ENCODE peak calls at places on chromosomes 12 and 14, in ten cellular contexts. J is breast epithelium, A is heart right ventricle, X is neural progenitor cell, I is lower lobe of right lung, M is left lung, C is PC-9, E is IMR-90, R is fibroblast of villous mesenchyme, P is fibroblast of the aortic adventitia. S is an unnamed sample.

GRCh38 chr12:124720687-124721500 is 142.8 kb downstream of the SCARB1 start:
- DNase-seq in J (peak), A (peak), X (no peak), I (no peak), M (no peak), C (no peak), E (peak), R (peak), P (peak), S (peak)

GRCh38 chr12:40701756-40702155 is 9.5 kb downstream of the CNTN1 start:
- DNase-seq in J (no peak), A (no peak), X (no peak), I (no peak), M (no peak), C (no peak), E (no peak), R (no peak), P (no peak), S (no peak)

GRCh38 chr12:31440586-31440985 is 114.6 kb upstream of the SINHCAF start:
- DNase-seq in J (no peak), A (no peak), X (no peak), I (no peak), M (no peak), C (no peak), E (no peak), R (no peak), P (no peak), S (no peak)

GRCh38 chr12:761276-761675 is 8.9 kb downstream of the WNK1 start:
- DNase-seq in J (no peak), A (no peak), X (no peak), I (no peak), M (no peak), C (no peak), E (no peak), R (no peak), P (peak), S (no peak)

GRCh38 chr12:112862570-112863137 is 44.1 kb upstream of the OAS1 start:
- DNase-seq in J (no peak), A (no peak), X (no peak), I (no peak), M (no peak), C (no peak), E (no peak), R (no peak), P (no peak), S (no peak)

GRCh38 chr12:65675141-65675621 is 149.1 kb upstream of the HMGA2 start:
- DNase-seq in J (no peak), A (no peak), X (no peak), I (no peak), M (no peak), C (no peak), E (peak), R (peak), P (no peak), S (no peak)

GRCh38 chr14:96928779-96929380 is 131.7 kb downstream of the VRK1 start:
- DNase-seq in J (no peak), A (no peak), X (no peak), I (no peak), M (no peak), C (no peak), E (no peak), R (no peak), P (no peak), S (no peak)

GRCh38 chr14:75783602-75784313 is 122.7 kb downstream of the TTLL5 start:
- DNase-seq in J (no peak), A (no peak), X (no peak), I (no peak), M (no peak), C (no peak), E (no peak), R (no peak), P (no peak), S (no peak)

GRCh38 chr14:73783107-73783727 is 68.4 kb upstream of the PTGR2 start:
- DNase-seq in J (no peak), A (peak), X (peak), I (no peak), M (no peak), C (no peak), E (no peak), R (peak), P (no peak), S (no peak)

GRCh38 chr14:93160353-93160801 is 24.3 kb downstream of the MOAP1 start:
- DNase-seq in J (no peak), A (no peak), X (peak), I (no peak), M (no peak), C (no peak), E (no peak), R (no peak), P (peak), S (peak)

GRCh38 chr12:10959777-10960176 is 20.7 kb upstream of the TAS2R14 start:
- DNase-seq in J (no peak), A (no peak), X (no peak), I (no peak), M (no peak), C (no peak), E (no peak), R (no peak), P (peak), S (no peak)

GRCh38 chr12:95701275-95701674 is 89.3 kb downstream of the NTN4 start:
- DNase-seq in J (no peak), A (no peak), X (no peak), I (no peak), M (no peak), C (no peak), E (peak), R (no peak), P (peak), S (no peak)

GRCh38 chr12:103114296-103115055 is 157.0 kb downstream of the ASCL1 start:
- DNase-seq in J (no peak), A (no peak), X (no peak), I (no peak), M (no peak), C (no peak), E (no peak), R (no peak), P (no peak), S (no peak)

GRCh38 chr12:32939801-32940200 is 43.2 kb upstream of the PKP2 start:
- DNase-seq in J (no peak), A (no peak), X (no peak), I (no peak), M (no peak), C (no peak), E (no peak), R (no peak), P (no peak), S (no peak)

GRCh38 chr12:51675062-51675803 is 84.2 kb downstream of the SCN8A start:
- DNase-seq in J (no peak), A (no peak), X (no peak), I (no peak), M (no peak), C (no peak), E (no peak), R (no peak), P (no peak), S (no peak)

GRCh38 chr12:49707127-49707811 is at the start of gene FMNL3:
- DNase-seq in J (peak), A (peak), X (peak), I (peak), M (peak), C (peak), E (peak), R (peak), P (peak), S (peak)

GRCh38 chr12:104748790-104749189 is 209.3 kb downstream of the SLC41A2 start:
- DNase-seq in J (no peak), A (no peak), X (no peak), I (no peak), M (no peak), C (no peak), E (peak), R (peak), P (peak), S (peak)

GRCh38 chr12:109575683-109576082 is 2.1 kb downstream of the MVK start:
- DNase-seq in J (no peak), A (no peak), X (no peak), I (no peak), M (no peak), C (no peak), E (no peak), R (no peak), P (no peak), S (no peak)

GRCh38 chr14:104431929-104432541 is 147.5 kb upstream of the C14orf180 start:
- DNase-seq in J (no peak), A (no peak), X (no peak), I (peak), M (no peak), C (no peak), E (no peak), R (no peak), P (no peak), S (no peak)

GRCh38 chr14:100012478-100012925 is 52.7 kb upstream of the EVL start:
- DNase-seq in J (no peak), A (no peak), X (no peak), I (no peak), M (no peak), C (no peak), E (peak), R (peak), P (peak), S (peak)

GRCh38 chr14:75961662-75962061 is 20.1 kb downstream of the TGFB3 start:
- DNase-seq in J (no peak), A (no peak), X (no peak), I (no peak), M (no peak), C (no peak), E (no peak), R (no peak), P (no peak), S (no peak)

GRCh38 chr12:111557271-111558106 is 41.6 kb downstream of the ATXN2 start:
- DNase-seq in J (no peak), A (no peak), X (no peak), I (no peak), M (no peak), C (no peak), E (peak), R (peak), P (peak), S (peak)

GRCh38 chr12:118548887-118549286 is 172.5 kb downstream of the SUDS3 start:
- DNase-seq in J (no peak), A (no peak), X (no peak), I (no peak), M (no peak), C (no peak), E (no peak), R (no peak), P (no peak), S (no peak)

GRCh38 chr12:96811083-96811482 is 96.0 kb upstream of the NEDD1 start:
- DNase-seq in J (no peak), A (no peak), X (no peak), I (no peak), M (no peak), C (peak), E (peak), R (peak), P (peak), S (peak)

GRCh38 chr12:130337476-130338303 is at the start of gene PIWIL1:
- DNase-seq in J (no peak), A (no peak), X (no peak), I (no peak), M (no peak), C (no peak), E (no peak), R (no peak), P (no peak), S (no peak)

GRCh38 chr12:80443974-80444666 is at the start of gene PTPRQ:
- DNase-seq in J (no peak), A (no peak), X (no peak), I (no peak), M (no peak), C (no peak), E (peak), R (peak), P (peak), S (peak)

GRCh38 chr14:100261621-100262020 is 22.7 kb downstream of the YY1 start:
- DNase-seq in J (no peak), A (no peak), X (no peak), I (no peak), M (no peak), C (no peak), E (no peak), R (no peak), P (no peak), S (no peak)

GRCh38 chr12:117129391-117129790 is 30.2 kb upstream of the TESC start:
- DNase-seq in J (no peak), A (no peak), X (no peak), I (no peak), M (no peak), C (no peak), E (no peak), R (no peak), P (no peak), S (no peak)

GRCh38 chr12:114774181-114774580 is 90.2 kb upstream of the TBX3 start:
- DNase-seq in J (no peak), A (no peak), X (no peak), I (no peak), M (no peak), C (no peak), E (peak), R (peak), P (peak), S (peak)

GRCh38 chr12:124509676-124510300 is 57.6 kb downstream of the NCOR2 start:
- DNase-seq in J (peak), A (no peak), X (peak), I (no peak), M (no peak), C (peak), E (peak), R (peak), P (peak), S (peak)

GRCh38 chr12:76201758-76202157 is 117.3 kb upstream of the NAP1L1 start:
- DNase-seq in J (no peak), A (no peak), X (no peak), I (no peak), M (no peak), C (no peak), E (peak), R (no peak), P (no peak), S (peak)

GRCh38 chr14:75294649-75295033 is 16.0 kb downstream of the FOS start:
- DNase-seq in J (no peak), A (no peak), X (peak), I (no peak), M (no peak), C (no peak), E (no peak), R (no peak), P (no peak), S (peak)

GRCh38 chr14:22334627-22335026 is 254.4 kb downstream of the DAD1 start:
- DNase-seq in J (no peak), A (no peak), X (no peak), I (no peak), M (no peak), C (no peak), E (no peak), R (no peak), P (no peak), S (no peak)

GRCh38 chr12:55830601-55831406 is 1.4 kb upstream of the DNAJC14 start:
- DNase-seq in J (peak), A (peak), X (peak), I (peak), M (peak), C (peak), E (peak), R (peak), P (peak), S (peak)

GRCh38 chr12:102061096-102061555 is 665 bp downstream of the WASHC3 start:
- DNase-seq in J (no peak), A (no peak), X (no peak), I (no peak), M (no peak), C (no peak), E (peak), R (peak), P (peak), S (no peak)

GRCh38 chr12:90514325-90514724 is 440.7 kb downstream of the CCER1 start:
- DNase-seq in J (no peak), A (no peak), X (no peak), I (no peak), M (no peak), C (no peak), E (peak), R (peak), P (peak), S (peak)

GRCh38 chr14:99755629-99756603 is 37.3 kb upstream of the EML1 start:
- DNase-seq in J (peak), A (peak), X (no peak), I (peak), M (peak), C (peak), E (peak), R (peak), P (peak), S (peak)

GRCh38 chr14:78164226-78164853 is 5.8 kb upstream of the NRXN3 start:
- DNase-seq in J (no peak), A (no peak), X (peak), I (no peak), M (no peak), C (peak), E (no peak), R (no peak), P (no peak), S (no peak)
- TF ChIP-seq CTCF in J (no peak), A (peak), X (peak), I (peak), M (peak), C (peak), E (peak), R (no peak), P (peak), S (peak)

GRCh38 chr12:53986686-53987180 is 1.8 kb downstream of the HOXC10 start:
- DNase-seq in J (no peak), A (no peak), X (no peak), I (no peak), M (no peak), C (no peak), E (no peak), R (no peak), P (no peak), S (no peak)

GRCh38 chr12:53985358-53985899 is 483 bp downstream of the HOXC10 start:
- DNase-seq in J (no peak), A (no peak), X (no peak), I (no peak), M (no peak), C (no peak), E (no peak), R (no peak), P (no peak), S (no peak)

GRCh38 chr12:53983580-53984572 is 1.1 kb upstream of the HOXC10 start:
- DNase-seq in J (no peak), A (no peak), X (no peak), I (no peak), M (no peak), C (no peak), E (no peak), R (no peak), P (no peak), S (no peak)

GRCh38 chr12:53985900-53986685 is 1.1 kb downstream of the HOXC10 start:
- DNase-seq in J (no peak), A (no peak), X (no peak), I (no peak), M (no peak), C (no peak), E (no peak), R (no peak), P (no peak), S (no peak)

GRCh38 chr12:53984901-53985357 is at the start of gene HOXC10:
- DNase-seq in J (peak), A (peak), X (peak), I (peak), M (peak), C (peak), E (peak), R (peak), P (peak), S (peak)
- H3K4me3 ChIP-seq in J (peak), A (peak), X (no peak), I (peak), M (no peak), C (peak), E (no peak), R (peak), P (peak), S (no peak)

GRCh38 chr12:120684523-120684932 is 2.4 kb upstream of the MLEC start:
- DNase-seq in J (no peak), A (no peak), X (no peak), I (no peak), M (no peak), C (no peak), E (peak), R (peak), P (no peak), S (peak)

GRCh38 chr12:120688527-120689071 is 1.6 kb downstream of the MLEC start:
- DNase-seq in J (no peak), A (no peak), X (no peak), I (no peak), M (no peak), C (no peak), E (no peak), R (peak), P (peak), S (peak)

GRCh38 chr12:120686151-120686689 is 729 bp upstream of the MLEC start:
- DNase-seq in J (peak), A (peak), X (peak), I (peak), M (peak), C (peak), E (peak), R (peak), P (peak), S (peak)

GRCh38 chr12:120687570-120688289 is 781 bp downstream of the MLEC start:
- DNase-seq in J (no peak), A (no peak), X (peak), I (peak), M (peak), C (peak), E (no peak), R (peak), P (peak), S (no peak)

DNA sequence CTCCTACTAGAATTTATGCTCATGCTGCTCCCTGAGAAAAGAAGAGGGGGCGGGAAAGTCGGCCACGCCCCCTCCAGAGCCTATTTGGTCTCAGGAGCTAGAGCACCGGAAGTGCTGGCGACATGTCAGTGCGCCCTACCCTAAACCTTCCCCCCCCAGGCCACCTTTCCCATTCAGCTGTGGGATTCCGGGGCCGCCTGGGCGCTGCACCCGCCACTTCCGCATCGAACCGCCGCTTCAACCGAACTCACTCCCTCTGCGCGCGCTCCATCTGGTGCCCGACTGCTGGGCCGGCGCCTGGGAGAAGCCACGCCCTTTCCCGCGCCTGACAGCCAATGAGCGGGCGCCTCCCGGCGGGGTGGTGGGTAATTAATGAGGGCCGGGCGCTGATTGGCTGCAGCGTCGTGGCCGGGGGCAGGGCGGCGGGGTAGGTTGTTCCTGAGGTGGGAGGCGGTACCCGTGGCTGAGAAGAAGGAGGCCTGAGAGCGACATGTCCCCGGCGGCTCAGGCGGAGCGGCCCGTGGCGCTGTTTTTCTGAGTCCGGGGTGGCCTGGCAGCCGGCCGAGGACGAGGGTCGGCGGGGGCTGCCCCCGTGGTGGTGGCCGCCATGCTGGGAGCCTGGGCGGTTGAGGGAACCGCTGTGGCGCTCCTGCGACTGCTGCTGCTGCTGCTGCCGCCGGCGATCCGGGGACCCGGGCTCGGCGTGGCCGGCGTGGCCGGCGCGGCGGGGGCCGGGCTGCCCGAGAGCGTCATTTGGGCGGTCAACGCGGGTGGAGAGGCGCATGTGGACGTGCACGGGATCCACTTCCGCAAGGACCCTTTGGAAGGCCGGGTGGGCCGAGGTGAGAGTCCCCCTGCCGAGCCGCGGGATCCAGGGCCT is at the start of gene MLEC:
- DNase-seq in J (peak), A (peak), X (peak), I (peak), M (peak), C (peak), E (peak), R (peak), P (peak), S (peak)
- TF ChIP-seq CTCF in J (peak), A (no peak), X (peak), I (peak), M (no peak), C (no peak), E (peak), R (no peak), P (no peak), S (peak)

GRCh38 chr14:101456246-101457159 is 104.8 kb upstream of the DIO3 start:
- DNase-seq in J (no peak), A (no peak), X (peak), I (no peak), M (peak), C (no peak), E (no peak), R (no peak), P (no peak), S (no peak)
- H3K4me3 ChIP-seq in J (no peak), A (no peak), X (peak), I (no peak), M (no peak), C (no peak), E (no peak), R (no peak), P (no peak), S (no peak)

S was measured in cardiac fibroblast.